ENCODE peak calls at places on chromosomes 5 and 9, in four cellular contexts. Q is K562, A is GM12891, G is GM12878. E is an unnamed sample.

GRCh38 chr9:133566382-133566781 is 31.9 kb downstream of the ADAMTSL2 start:
- DNase-seq in G (no peak), A (no peak), Q (no peak), E (no peak)

GRCh38 chr5:109062669-109063068 is 315.0 kb downstream of the FER start:
- DNase-seq in Q (no peak), A (no peak), G (no peak), E (no peak)

GRCh38 chr5:126386146-126386545 is 37.1 kb upstream of the GRAMD2B start:
- DNase-seq in G (no peak), Q (no peak), A (no peak), E (no peak)

GRCh38 chr5:174831985-174832384 is 107.6 kb downstream of the MSX2 start:
- DNase-seq in A (no peak), Q (no peak), G (no peak), E (no peak)

GRCh38 chr5:169770109-169770508 is 133.0 kb downstream of the DOCK2 start:
- DNase-seq in G (no peak), Q (no peak), A (no peak), E (no peak)

GRCh38 chr9:94864862-94865435 is 138.4 kb downstream of the AOPEP start:
- DNase-seq in A (no peak), G (no peak), Q (no peak), E (no peak)

GRCh38 chr9:98687911-98688310 is 20.8 kb downstream of the GABBR2 start:
- DNase-seq in Q (no peak), A (no peak), G (no peak), E (no peak)

GRCh38 chr5:139446956-139447779 is 7.8 kb upstream of the DNAJC18 start:
- DNase-seq in A (no peak), G (peak), Q (no peak), E (no peak)

GRCh38 chr5:157356576-157356975 is 90.7 kb downstream of the CYFIP2 start:
- DNase-seq in A (no peak), G (no peak), Q (no peak), E (no peak)

GRCh38 chr5:143679777-143680176 is 132.2 kb upstream of the HMHB1 start:
- DNase-seq in G (no peak), Q (no peak), A (no peak), E (no peak)

GRCh38 chr9:121399126-121399882 is 29.3 kb upstream of the STOM start:
- DNase-seq in A (no peak), Q (no peak), G (no peak), E (no peak)

GRCh38 chr5:68071731-68072130 is 143.8 kb upstream of the PIK3R1 start:
- DNase-seq in Q (no peak), A (no peak), G (no peak), E (no peak)

GRCh38 chr5:38323645-38324295 is 65.4 kb downstream of the EGFLAM start:
- DNase-seq in G (no peak), Q (no peak), A (no peak), E (no peak)

GRCh38 chr9:96015876-96016686 is 140.6 kb downstream of the ERCC6L2 start:
- DNase-seq in Q (no peak), A (no peak), G (peak), E (no peak)

GRCh38 chr5:157484768-157485167 is 24.8 kb downstream of the NIPAL4 start:
- DNase-seq in G (no peak), A (no peak), Q (no peak), E (no peak)

GRCh38 chr5:90866333-90866732 is 307.7 kb downstream of the ADGRV1 start:
- DNase-seq in A (no peak), Q (peak), G (no peak), E (no peak)

GRCh38 chr5:151122828-151123227 is 34.8 kb downstream of the ANXA6 start:
- DNase-seq in A (no peak), Q (no peak), G (no peak), E (no peak)

GRCh38 chr5:103057208-103058130 is 62.5 kb downstream of the GIN1 start:
- DNase-seq in A (no peak), G (no peak), Q (no peak), E (no peak)

GRCh38 chr9:11868795-11869194 is 824.4 kb upstream of the TYRP1 start:
- DNase-seq in G (no peak), A (no peak), Q (no peak), E (no peak)

GRCh38 chr5:137287564-137287963 is 211.6 kb downstream of the SPOCK1 start:
- DNase-seq in A (no peak), Q (no peak), G (no peak), E (no peak)

GRCh38 chr5:77946381-77947050 is 170.4 kb upstream of the TBCA start:
- DNase-seq in A (no peak), G (no peak), Q (no peak), E (no peak)

GRCh38 chr9:128125575-128126354 is 1.8 kb downstream of the PTGES2 start:
- DNase-seq in Q (no peak), G (no peak), A (no peak), E (no peak)

GRCh38 chr9:92405770-92406169 is 1.4 kb upstream of the OGN start:
- DNase-seq in A (no peak), Q (peak), G (no peak), E (no peak)

GRCh38 chr9:14313951-14314423 is at the start of gene NFIB:
- DNase-seq in Q (peak), A (no peak), G (no peak), E (no peak)

GRCh38 chr5:168086104-168086610 is 205.3 kb upstream of the WWC1 start:
- DNase-seq in G (no peak), A (no peak), Q (no peak), E (no peak)

GRCh38 chr9:77910216-77910615 is 121.4 kb downstream of the GNAQ start:
- DNase-seq in G (no peak), Q (no peak), A (no peak), E (peak)

GRCh38 chr5:43165323-43165722 is 26.7 kb upstream of the NIM1K start:
- DNase-seq in G (no peak), Q (no peak), A (no peak), E (no peak)

GRCh38 chr9:115891929-115892328 is 261.7 kb upstream of the PAPPA start:
- DNase-seq in Q (no peak), A (no peak), G (no peak), E (no peak)

GRCh38 chr5:36919238-36919637 is 42.7 kb downstream of the NIPBL start:
- DNase-seq in G (no peak), Q (no peak), A (no peak), E (no peak)
- TF ChIP-seq SPI1 in G (no peak), Q (no peak), A (no peak), E (no peak)

DNA sequence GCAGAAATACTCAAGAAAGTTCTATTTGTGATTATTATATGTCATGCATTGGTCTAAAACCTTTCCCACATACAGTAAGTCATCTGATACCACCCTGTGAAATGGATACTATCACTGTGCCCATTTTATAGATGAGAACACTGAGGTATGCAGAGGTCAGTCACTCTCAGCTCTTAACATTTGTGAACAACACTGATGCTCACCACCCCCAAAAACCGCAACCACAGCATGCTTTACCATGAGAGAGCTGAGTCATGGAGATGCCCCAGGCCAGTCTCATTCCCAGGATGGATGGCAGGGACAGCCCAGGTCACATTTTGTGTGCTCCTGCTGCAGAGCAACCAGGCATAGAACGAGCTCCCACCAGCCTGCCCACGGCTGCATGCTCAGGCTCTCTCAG is 53.5 kb upstream of the IRX1 start:
- DNase-seq in G (no peak), A (no peak), Q (no peak), E (no peak)
- TF ChIP-seq SPI1 in G (no peak), A (no peak), Q (no peak), E (no peak)

DNA sequence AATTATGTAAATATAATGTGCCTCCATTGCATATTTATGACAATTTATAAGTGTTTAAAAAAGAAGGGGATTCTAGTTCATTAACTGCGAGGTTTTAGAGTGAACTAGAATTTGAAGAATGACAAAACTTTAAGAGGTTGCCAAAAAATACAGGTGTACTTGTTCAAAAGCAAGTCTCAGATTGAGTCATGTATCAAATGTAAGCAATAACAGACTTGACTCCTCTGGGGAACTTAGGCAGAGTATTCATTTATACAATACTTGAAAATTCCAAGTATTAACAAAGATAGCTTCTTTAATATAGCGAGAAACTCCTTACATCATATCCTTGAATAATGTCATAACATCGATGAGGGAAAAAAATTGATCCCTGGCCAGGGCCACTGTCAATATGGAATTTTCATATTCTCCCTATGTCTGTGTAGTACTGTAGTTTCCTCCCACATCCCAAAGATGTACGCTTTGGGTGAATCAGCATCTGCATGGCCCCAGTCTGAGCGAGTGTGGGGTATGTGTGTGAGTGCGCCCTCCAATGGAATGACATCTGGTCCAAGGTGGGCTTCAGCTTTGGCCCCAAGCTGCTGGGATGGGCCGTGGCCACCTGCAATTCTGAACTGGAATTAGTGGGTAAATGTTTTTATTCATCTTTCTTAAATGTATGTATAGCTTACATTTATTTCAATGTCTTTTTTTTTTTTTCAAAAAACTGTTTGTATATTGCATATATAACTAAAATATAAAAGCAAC is 70.1 kb downstream of the RIC1 start:
- DNase-seq in Q (no peak), A (no peak), G (no peak), E (no peak)
- TF ChIP-seq SPI1 in Q (no peak), A (no peak), G (no peak), E (no peak)

GRCh38 chr5:173312821-173313220 is 15.4 kb downstream of the STC2 start:
- DNase-seq in G (no peak), A (no peak), Q (no peak), E (no peak)
- TF ChIP-seq SPI1 in G (no peak), A (no peak), Q (no peak), E (no peak)

GRCh38 chr9:125929846-125930245 is 182.7 kb downstream of the PBX3 start:
- DNase-seq in Q (no peak), G (no peak), A (no peak), E (no peak)
- TF ChIP-seq SPI1 in Q (no peak), G (no peak), A (no peak), E (no peak)

DNA sequence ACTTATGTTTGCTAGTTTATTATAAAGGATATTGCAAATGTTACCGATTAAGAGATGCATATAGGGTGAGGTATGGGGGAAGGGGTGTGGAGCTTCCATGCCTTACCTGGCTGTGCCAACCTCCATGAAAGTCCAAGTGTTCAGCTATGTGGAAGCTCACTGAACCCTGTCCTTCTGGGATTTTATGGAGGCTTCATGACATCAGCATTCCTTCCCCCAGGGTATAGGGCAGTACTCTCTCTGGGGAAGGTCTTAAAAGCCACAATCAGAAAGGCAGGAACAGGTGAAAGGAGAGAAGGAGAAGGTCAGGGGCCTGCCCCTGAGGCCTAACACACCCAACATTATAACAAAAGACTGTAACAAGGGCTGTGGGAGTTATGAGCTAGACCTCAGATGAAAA is 592.6 kb downstream of the PDE4D start:
- DNase-seq in G (no peak), Q (no peak), A (no peak), E (no peak)
- TF ChIP-seq SPI1 in G (no peak), Q (no peak), A (no peak), E (no peak)

GRCh38 chr5:175894805-175895204 is 23.4 kb downstream of the CPLX2 start:
- DNase-seq in Q (no peak), A (no peak), G (no peak), E (no peak)
- TF ChIP-seq SPI1 in Q (no peak), A (no peak), G (no peak), E (no peak)

E was measured in HL-60.